ENCODE peak calls at places on chromosomes 6 and 20, in six cellular contexts. One of them, this sample, is unnamed.

GRCh38 chr20:10404023-10404628 is 29.9 kb downstream of the MKKS start:
- DNase-seq in stimulated activated CD4-positive, alpha-beta T cell treated with anti-CD3 and anti-CD28 coated beads, Interleukin-4, amount 100 ng/mL, for 24 hours: no peak
- DNase-seq in T-helper 2 cell: no peak
- DNase-seq in HEK293T: no peak
- DNase-seq in upper lobe of right lung: no peak
- DNase-seq in HTR-8/SVneo: no peak
- DNase-seq in this sample: no peak

GRCh38 chr6:85756982-85757381 is 114.3 kb upstream of the SYNCRIP start:
- DNase-seq in stimulated activated CD4-positive, alpha-beta T cell treated with anti-CD3 and anti-CD28 coated beads, Interleukin-4, amount 100 ng/mL, for 24 hours: no peak
- DNase-seq in T-helper 2 cell: no peak
- DNase-seq in HTR-8/SVneo: peak; percentile 5
- DNase-seq in upper lobe of right lung: no peak
- DNase-seq in HEK293T: no peak
- DNase-seq in this sample: no peak

GRCh38 chr6:34926655-34927054 is 37.6 kb downstream of the ANKS1A start:
- DNase-seq in stimulated activated CD4-positive, alpha-beta T cell treated with anti-CD3 and anti-CD28 coated beads, Interleukin-4, amount 100 ng/mL, for 24 hours: no peak
- DNase-seq in HTR-8/SVneo: no peak
- DNase-seq in T-helper 2 cell: no peak
- DNase-seq in upper lobe of right lung: no peak
- DNase-seq in HEK293T: no peak
- DNase-seq in this sample: peak; percentile 70

GRCh38 chr6:43285832-43286231 is 12.2 kb upstream of the SLC22A7 start:
- DNase-seq in HTR-8/SVneo: no peak
- DNase-seq in T-helper 2 cell: no peak
- DNase-seq in HEK293T: no peak
- DNase-seq in upper lobe of right lung: no peak
- DNase-seq in stimulated activated CD4-positive, alpha-beta T cell treated with anti-CD3 and anti-CD28 coated beads, Interleukin-4, amount 100 ng/mL, for 24 hours: no peak
- DNase-seq in this sample: no peak

GRCh38 chr6:19845271-19846046 is 8.3 kb downstream of the ID4 start:
- DNase-seq in upper lobe of right lung: no peak
- DNase-seq in HEK293T: no peak
- DNase-seq in stimulated activated CD4-positive, alpha-beta T cell treated with anti-CD3 and anti-CD28 coated beads, Interleukin-4, amount 100 ng/mL, for 24 hours: no peak
- DNase-seq in T-helper 2 cell: no peak
- DNase-seq in HTR-8/SVneo: no peak
- DNase-seq in this sample: no peak

GRCh38 chr6:33860706-33861474 is 57.1 kb upstream of the MLN start:
- DNase-seq in stimulated activated CD4-positive, alpha-beta T cell treated with anti-CD3 and anti-CD28 coated beads, Interleukin-4, amount 100 ng/mL, for 24 hours: peak; percentile 18
- DNase-seq in T-helper 2 cell: no peak
- DNase-seq in HEK293T: no peak
- DNase-seq in upper lobe of right lung: no peak
- DNase-seq in HTR-8/SVneo: no peak
- DNase-seq in this sample: no peak

GRCh38 chr6:43742285-43742684 is 27.7 kb upstream of the VEGFA start:
- DNase-seq in T-helper 2 cell: no peak
- DNase-seq in HTR-8/SVneo: no peak
- DNase-seq in upper lobe of right lung: peak; percentile 17
- DNase-seq in HEK293T: no peak
- DNase-seq in stimulated activated CD4-positive, alpha-beta T cell treated with anti-CD3 and anti-CD28 coated beads, Interleukin-4, amount 100 ng/mL, for 24 hours: no peak
- DNase-seq in this sample: no peak

GRCh38 chr20:49675368-49676151 is 38.1 kb downstream of the B4GALT5 start:
- DNase-seq in upper lobe of right lung: no peak
- DNase-seq in T-helper 2 cell: no peak
- DNase-seq in HEK293T: no peak
- DNase-seq in HTR-8/SVneo: peak; percentile 47
- DNase-seq in stimulated activated CD4-positive, alpha-beta T cell treated with anti-CD3 and anti-CD28 coated beads, Interleukin-4, amount 100 ng/mL, for 24 hours: no peak
- DNase-seq in this sample: peak; percentile 96

GRCh38 chr6:146200136-146200708 is 171.4 kb downstream of the GRM1 start:
- DNase-seq in T-helper 2 cell: no peak
- DNase-seq in HTR-8/SVneo: no peak
- DNase-seq in upper lobe of right lung: no peak
- DNase-seq in stimulated activated CD4-positive, alpha-beta T cell treated with anti-CD3 and anti-CD28 coated beads, Interleukin-4, amount 100 ng/mL, for 24 hours: no peak
- DNase-seq in HEK293T: no peak
- DNase-seq in this sample: no peak

GRCh38 chr6:90369024-90369519 is 72.4 kb upstream of the BACH2 start:
- DNase-seq in upper lobe of right lung: no peak
- DNase-seq in T-helper 2 cell: no peak
- DNase-seq in stimulated activated CD4-positive, alpha-beta T cell treated with anti-CD3 and anti-CD28 coated beads, Interleukin-4, amount 100 ng/mL, for 24 hours: peak; percentile 38
- DNase-seq in HTR-8/SVneo: peak; percentile 78
- DNase-seq in HEK293T: peak; percentile 55
- DNase-seq in this sample: peak; percentile 99

GRCh38 chr20:34888468-34888867 is 12.1 kb downstream of the ACSS2 start:
- DNase-seq in T-helper 2 cell: no peak
- DNase-seq in HEK293T: no peak
- DNase-seq in upper lobe of right lung: no peak
- DNase-seq in stimulated activated CD4-positive, alpha-beta T cell treated with anti-CD3 and anti-CD28 coated beads, Interleukin-4, amount 100 ng/mL, for 24 hours: no peak
- DNase-seq in HTR-8/SVneo: no peak
- DNase-seq in this sample: no peak

GRCh38 chr6:38856490-38856889 is 141.4 kb downstream of the DNAH8 start:
- DNase-seq in HEK293T: no peak
- DNase-seq in T-helper 2 cell: no peak
- DNase-seq in upper lobe of right lung: no peak
- DNase-seq in stimulated activated CD4-positive, alpha-beta T cell treated with anti-CD3 and anti-CD28 coated beads, Interleukin-4, amount 100 ng/mL, for 24 hours: no peak
- DNase-seq in HTR-8/SVneo: no peak
- DNase-seq in this sample: no peak

GRCh38 chr20:1427457-1428054 is 34.7 kb upstream of the FKBP1A start:
- DNase-seq in upper lobe of right lung: no peak
- DNase-seq in HEK293T: no peak
- DNase-seq in stimulated activated CD4-positive, alpha-beta T cell treated with anti-CD3 and anti-CD28 coated beads, Interleukin-4, amount 100 ng/mL, for 24 hours: no peak
- DNase-seq in T-helper 2 cell: no peak
- DNase-seq in HTR-8/SVneo: no peak
- DNase-seq in this sample: no peak

GRCh38 chr6:113644861-113645575 is 212.1 kb upstream of the MARCKS start:
- DNase-seq in T-helper 2 cell: no peak
- DNase-seq in HTR-8/SVneo: peak; percentile 48
- DNase-seq in upper lobe of right lung: no peak
- DNase-seq in HEK293T: no peak
- DNase-seq in stimulated activated CD4-positive, alpha-beta T cell treated with anti-CD3 and anti-CD28 coated beads, Interleukin-4, amount 100 ng/mL, for 24 hours: no peak
- DNase-seq in this sample: peak; percentile 93

GRCh38 chr6:137705166-137706064 is 161.6 kb upstream of the TNFAIP3 start:
- DNase-seq in HEK293T: peak; percentile 77
- DNase-seq in T-helper 2 cell: peak; percentile 55
- DNase-seq in HTR-8/SVneo: peak; percentile 45
- DNase-seq in stimulated activated CD4-positive, alpha-beta T cell treated with anti-CD3 and anti-CD28 coated beads, Interleukin-4, amount 100 ng/mL, for 24 hours: peak; percentile 76
- DNase-seq in upper lobe of right lung: peak; percentile 74
- DNase-seq in this sample: peak; percentile 16

GRCh38 chr20:61874421-61875068 is 191.1 kb downstream of the TAF4 start:
- DNase-seq in stimulated activated CD4-positive, alpha-beta T cell treated with anti-CD3 and anti-CD28 coated beads, Interleukin-4, amount 100 ng/mL, for 24 hours: no peak
- DNase-seq in HEK293T: peak; percentile 30
- DNase-seq in upper lobe of right lung: no peak
- DNase-seq in T-helper 2 cell: no peak
- DNase-seq in HTR-8/SVneo: no peak
- DNase-seq in this sample: no peak

GRCh38 chr6:110188791-110189190 is 8.6 kb downstream of the CDC40 start:
- DNase-seq in HEK293T: no peak
- DNase-seq in HTR-8/SVneo: no peak
- DNase-seq in T-helper 2 cell: no peak
- DNase-seq in upper lobe of right lung: no peak
- DNase-seq in stimulated activated CD4-positive, alpha-beta T cell treated with anti-CD3 and anti-CD28 coated beads, Interleukin-4, amount 100 ng/mL, for 24 hours: no peak
- DNase-seq in this sample: peak; percentile 44

GRCh38 chr6:144657691-144658090 is 372.6 kb downstream of the UTRN start:
- DNase-seq in T-helper 2 cell: no peak
- DNase-seq in upper lobe of right lung: no peak
- DNase-seq in HTR-8/SVneo: no peak
- DNase-seq in HEK293T: peak; percentile 31
- DNase-seq in stimulated activated CD4-positive, alpha-beta T cell treated with anti-CD3 and anti-CD28 coated beads, Interleukin-4, amount 100 ng/mL, for 24 hours: no peak
- DNase-seq in this sample: no peak

GRCh38 chr6:7761047-7761446 is 35.1 kb downstream of the BMP6 start:
- DNase-seq in T-helper 2 cell: no peak
- DNase-seq in HTR-8/SVneo: no peak
- DNase-seq in stimulated activated CD4-positive, alpha-beta T cell treated with anti-CD3 and anti-CD28 coated beads, Interleukin-4, amount 100 ng/mL, for 24 hours: no peak
- DNase-seq in HEK293T: no peak
- DNase-seq in upper lobe of right lung: no peak
- DNase-seq in this sample: no peak

GRCh38 chr20:46757754-46758678 is 48.6 kb downstream of the SLC2A10 start:
- DNase-seq in HEK293T: peak; percentile 67
- DNase-seq in HTR-8/SVneo: peak; percentile 91
- DNase-seq in upper lobe of right lung: no peak
- DNase-seq in stimulated activated CD4-positive, alpha-beta T cell treated with anti-CD3 and anti-CD28 coated beads, Interleukin-4, amount 100 ng/mL, for 24 hours: peak; percentile 62
- DNase-seq in T-helper 2 cell: no peak
- DNase-seq in this sample: peak; percentile 40

GRCh38 chr6:108895591-108895990 is 47.4 kb downstream of the ARMC2 start:
- DNase-seq in HTR-8/SVneo: no peak
- DNase-seq in stimulated activated CD4-positive, alpha-beta T cell treated with anti-CD3 and anti-CD28 coated beads, Interleukin-4, amount 100 ng/mL, for 24 hours: no peak
- DNase-seq in T-helper 2 cell: no peak
- DNase-seq in upper lobe of right lung: no peak
- DNase-seq in HEK293T: no peak
- DNase-seq in this sample: no peak

GRCh38 chr20:13022401-13023170 is 13.8 kb downstream of the SPTLC3 start:
- DNase-seq in HTR-8/SVneo: no peak
- DNase-seq in HEK293T: no peak
- DNase-seq in T-helper 2 cell: no peak
- DNase-seq in upper lobe of right lung: no peak
- DNase-seq in stimulated activated CD4-positive, alpha-beta T cell treated with anti-CD3 and anti-CD28 coated beads, Interleukin-4, amount 100 ng/mL, for 24 hours: no peak
- DNase-seq in this sample: peak; percentile 66

GRCh38 chr20:36331182-36331581 is 25.0 kb downstream of the DLGAP4 start:
- DNase-seq in HEK293T: no peak
- DNase-seq in stimulated activated CD4-positive, alpha-beta T cell treated with anti-CD3 and anti-CD28 coated beads, Interleukin-4, amount 100 ng/mL, for 24 hours: no peak
- DNase-seq in T-helper 2 cell: no peak
- DNase-seq in HTR-8/SVneo: no peak
- DNase-seq in upper lobe of right lung: no peak
- DNase-seq in this sample: no peak

GRCh38 chr6:168715643-168716481 is 274.9 kb downstream of the SMOC2 start:
- DNase-seq in stimulated activated CD4-positive, alpha-beta T cell treated with anti-CD3 and anti-CD28 coated beads, Interleukin-4, amount 100 ng/mL, for 24 hours: no peak
- DNase-seq in HTR-8/SVneo: no peak
- DNase-seq in T-helper 2 cell: no peak
- DNase-seq in upper lobe of right lung: no peak
- DNase-seq in HEK293T: no peak
- DNase-seq in this sample: no peak

GRCh38 chr6:63899550-63899949 is 263.9 kb downstream of the PHF3 start:
- DNase-seq in upper lobe of right lung: no peak
- DNase-seq in HTR-8/SVneo: no peak
- DNase-seq in T-helper 2 cell: no peak
- DNase-seq in HEK293T: no peak
- DNase-seq in stimulated activated CD4-positive, alpha-beta T cell treated with anti-CD3 and anti-CD28 coated beads, Interleukin-4, amount 100 ng/mL, for 24 hours: no peak
- DNase-seq in this sample: no peak

GRCh38 chr6:41318648-41319565 is 16.5 kb upstream of the NCR2 start:
- DNase-seq in HEK293T: peak; percentile 88
- DNase-seq in stimulated activated CD4-positive, alpha-beta T cell treated with anti-CD3 and anti-CD28 coated beads, Interleukin-4, amount 100 ng/mL, for 24 hours: peak; percentile 85
- DNase-seq in T-helper 2 cell: peak; percentile 63
- DNase-seq in HTR-8/SVneo: peak; percentile 84
- DNase-seq in upper lobe of right lung: peak; percentile 94
- DNase-seq in this sample: peak; percentile 44

GRCh38 chr20:33474097-33474846 is 15.6 kb upstream of the CBFA2T2 start:
- DNase-seq in stimulated activated CD4-positive, alpha-beta T cell treated with anti-CD3 and anti-CD28 coated beads, Interleukin-4, amount 100 ng/mL, for 24 hours: no peak
- DNase-seq in HEK293T: no peak
- DNase-seq in HTR-8/SVneo: no peak
- DNase-seq in upper lobe of right lung: no peak
- DNase-seq in T-helper 2 cell: no peak
- DNase-seq in this sample: no peak

GRCh38 chr20:15475483-15475882 is 1097.8 kb downstream of the KIF16B start:
- DNase-seq in HEK293T: no peak
- DNase-seq in stimulated activated CD4-positive, alpha-beta T cell treated with anti-CD3 and anti-CD28 coated beads, Interleukin-4, amount 100 ng/mL, for 24 hours: no peak
- DNase-seq in T-helper 2 cell: no peak
- DNase-seq in upper lobe of right lung: peak; percentile 73
- DNase-seq in HTR-8/SVneo: no peak
- DNase-seq in this sample: peak; percentile 10

GRCh38 chr6:144302701-144303351 is 17.7 kb downstream of the UTRN start:
- DNase-seq in HEK293T: no peak
- DNase-seq in upper lobe of right lung: no peak
- DNase-seq in stimulated activated CD4-positive, alpha-beta T cell treated with anti-CD3 and anti-CD28 coated beads, Interleukin-4, amount 100 ng/mL, for 24 hours: no peak
- DNase-seq in HTR-8/SVneo: no peak
- DNase-seq in T-helper 2 cell: peak; percentile 18
- DNase-seq in this sample: no peak

GRCh38 chr6:22980446-22980845 is 411.1 kb downstream of the HDGFL1 start:
- DNase-seq in stimulated activated CD4-positive, alpha-beta T cell treated with anti-CD3 and anti-CD28 coated beads, Interleukin-4, amount 100 ng/mL, for 24 hours: no peak
- DNase-seq in T-helper 2 cell: no peak
- DNase-seq in HTR-8/SVneo: no peak
- DNase-seq in HEK293T: no peak
- DNase-seq in upper lobe of right lung: no peak
- DNase-seq in this sample: peak; percentile 5